ENCODE peak calls at places on chromosomes 12 and 14, in eight cellular contexts. J is adrenal gland; F is MM.1S; U is cardiac fibroblast; I is heart right ventricle; Y is left lung; T is transverse colon; V is CD8-positive, alpha-beta memory T cell. H is an unnamed sample.

GRCh38 chr12:94795520-94795919 is 145.2 kb upstream of the TMCC3 start:
- DNase-seq in J (no peak), F (no peak), U (peak), I (no peak), Y (no peak), T (no peak), V (no peak), H (peak)

GRCh38 chr14:69584389-69584788 is 9.7 kb upstream of the CCDC177 start:
- DNase-seq in J (no peak), F (no peak), U (no peak), I (no peak), Y (no peak), T (no peak), V (no peak), H (no peak)

GRCh38 chr14:104749111-104749649 is 3.8 kb upstream of the SIVA1 start:
- DNase-seq in J (no peak), F (no peak), U (no peak), I (no peak), Y (peak), T (peak), V (no peak), H (peak)

GRCh38 chr12:62106547-62107175 is 153.5 kb upstream of the USP15 start:
- DNase-seq in J (no peak), F (no peak), U (no peak), I (no peak), Y (no peak), T (no peak), V (no peak), H (no peak)

GRCh38 chr14:34981743-34982420 is 910 bp upstream of the SRP54 start:
- DNase-seq in J (peak), F (peak), U (peak), I (peak), Y (no peak), T (peak), V (peak), H (peak)

GRCh38 chr12:132955094-132955932 is 793 bp downstream of the ZNF605 start:
- DNase-seq in J (peak), F (no peak), U (peak), I (peak), Y (no peak), T (peak), V (no peak), H (peak)

GRCh38 chr14:56814468-56815074 is 4.3 kb upstream of the OTX2 start:
- DNase-seq in J (no peak), F (no peak), U (no peak), I (no peak), Y (no peak), T (no peak), V (no peak), H (no peak)

GRCh38 chr12:93449277-93449676 is 7.5 kb upstream of the UBE2N start:
- DNase-seq in J (no peak), F (no peak), U (no peak), I (no peak), Y (no peak), T (no peak), V (no peak), H (no peak)

GRCh38 chr12:123519151-123520001 is 14.1 kb downstream of the RILPL1 start:
- DNase-seq in J (peak), F (no peak), U (peak), I (peak), Y (peak), T (peak), V (no peak), H (peak)

GRCh38 chr12:38465020-38465419 is 148.4 kb downstream of the ALG10B start:
- DNase-seq in J (no peak), F (peak), U (no peak), I (no peak), Y (no peak), T (no peak), V (no peak), H (no peak)

GRCh38 chr14:98160901-98161300 is 1111.1 kb downstream of the BCL11B start:
- DNase-seq in J (no peak), F (no peak), U (no peak), I (no peak), Y (no peak), T (no peak), V (no peak), H (no peak)

GRCh38 chr12:53748072-53748840 is 3.5 kb downstream of the CISTR start:
- DNase-seq in J (no peak), F (no peak), U (no peak), I (no peak), Y (no peak), T (no peak), V (no peak), H (no peak)

GRCh38 chr12:15963271-15963670 is 52.1 kb downstream of the DERA start:
- DNase-seq in J (no peak), F (no peak), U (peak), I (no peak), Y (no peak), T (no peak), V (no peak), H (peak)

GRCh38 chr14:71001742-71002141 is 94.5 kb downstream of the PCNX1 start:
- DNase-seq in J (no peak), F (no peak), U (no peak), I (no peak), Y (no peak), T (no peak), V (no peak), H (no peak)

GRCh38 chr14:49768301-49769121 is 558 bp downstream of the KLHDC2 start:
- DNase-seq in J (peak), F (peak), U (peak), I (peak), Y (peak), T (peak), V (peak), H (peak)

GRCh38 chr12:47164730-47165439 is 85.1 kb upstream of the AMIGO2 start:
- DNase-seq in J (no peak), F (no peak), U (peak), I (no peak), Y (no peak), T (no peak), V (no peak), H (peak)

GRCh38 chr12:3042394-3042793 is 34.8 kb upstream of the TSPAN9 start:
- DNase-seq in J (no peak), F (no peak), U (no peak), I (peak), Y (no peak), T (no peak), V (no peak), H (no peak)

GRCh38 chr14:105710119-105711057 is 184.0 kb downstream of the TMEM121 start:
- DNase-seq in J (no peak), F (no peak), U (no peak), I (no peak), Y (peak), T (no peak), V (no peak), H (no peak)

GRCh38 chr14:64734990-64735389 is 30.8 kb downstream of the PLEKHG3 start:
- DNase-seq in J (no peak), F (no peak), U (no peak), I (no peak), Y (no peak), T (no peak), V (no peak), H (no peak)

GRCh38 chr14:76257111-76257803 is 105.5 kb downstream of the GPATCH2L start:
- DNase-seq in J (no peak), F (no peak), U (peak), I (peak), Y (no peak), T (no peak), V (no peak), H (no peak)

GRCh38 chr12:128938886-128939285 is 85.6 kb downstream of the GLT1D1 start:
- DNase-seq in J (no peak), F (no peak), U (no peak), I (no peak), Y (no peak), T (no peak), V (no peak), H (no peak)

GRCh38 chr14:106790189-106791036 is 1264.0 kb downstream of the TMEM121 start:
- DNase-seq in J (peak), F (peak), U (no peak), I (no peak), Y (peak), T (peak), V (peak), H (no peak)

GRCh38 chr12:52823761-52824450 is 10.0 kb upstream of the KRT4 start:
- DNase-seq in J (no peak), F (no peak), U (no peak), I (no peak), Y (no peak), T (no peak), V (no peak), H (no peak)

GRCh38 chr12:94805749-94806148 is 155.4 kb upstream of the TMCC3 start:
- DNase-seq in J (no peak), F (no peak), U (peak), I (no peak), Y (no peak), T (no peak), V (no peak), H (peak)

GRCh38 chr12:2161478-2161877 is 108.7 kb downstream of the CACNA1C start:
- DNase-seq in J (peak), F (no peak), U (peak), I (peak), Y (no peak), T (peak), V (no peak), H (no peak)

GRCh38 chr12:3542911-3543310 is 51.9 kb downstream of the PRMT8 start:
- DNase-seq in J (no peak), F (no peak), U (no peak), I (no peak), Y (no peak), T (no peak), V (no peak), H (no peak)

GRCh38 chr12:5047094-5047493 is 3.4 kb downstream of the KCNA5 start:
- DNase-seq in J (no peak), F (no peak), U (no peak), I (no peak), Y (no peak), T (no peak), V (no peak), H (no peak)

DNA sequence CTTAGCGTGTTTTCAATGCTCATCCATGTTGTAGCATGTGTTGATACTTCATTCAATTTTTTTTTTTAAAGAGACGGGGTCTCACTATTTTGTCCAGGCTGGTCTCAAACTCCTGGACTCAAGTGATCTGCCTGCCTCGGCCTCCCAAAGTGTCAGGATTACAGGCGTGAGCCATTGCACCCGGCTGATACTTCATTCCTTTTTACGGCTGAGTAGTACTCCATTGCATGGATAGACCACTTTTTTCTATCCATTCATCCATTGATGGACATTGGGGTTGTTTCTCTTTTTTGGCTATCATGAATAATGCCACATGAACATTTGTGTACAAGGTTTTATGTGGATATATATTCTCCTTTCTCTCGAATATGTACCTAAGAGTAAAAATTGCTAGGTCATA is 1.2 kb downstream of the P2RX7 start:
- DNase-seq in J (no peak), F (no peak), U (no peak), I (no peak), Y (no peak), T (no peak), V (no peak), H (no peak)
- H3K4me3 ChIP-seq in J (no peak), F (peak), U (no peak), I (no peak), Y (no peak), T (peak), V (no peak), H (no peak)

DNA sequence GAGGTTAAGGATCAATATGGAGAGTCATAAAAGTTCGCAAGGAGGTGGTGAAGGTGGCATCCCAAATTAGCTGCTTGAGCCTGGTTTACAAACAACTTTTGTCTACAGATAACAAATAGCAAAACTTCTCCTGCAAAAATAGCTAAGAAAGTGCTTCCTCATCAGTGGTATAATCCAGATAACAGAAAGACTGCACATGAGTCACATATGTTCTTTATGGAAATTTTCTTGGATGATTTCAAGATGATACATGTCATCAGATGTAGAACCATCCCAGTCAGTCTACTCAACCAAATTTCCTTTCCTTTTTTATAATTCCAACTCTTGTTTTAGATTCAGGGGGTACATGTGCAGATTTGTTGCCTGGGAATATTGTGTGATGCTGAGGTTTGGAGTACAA is 133.0 kb downstream of the BTG1 start:
- DNase-seq in J (no peak), F (no peak), U (no peak), I (no peak), Y (no peak), T (no peak), V (no peak), H (no peak)
- H3K4me3 ChIP-seq in J (no peak), F (no peak), U (no peak), I (no peak), Y (no peak), T (no peak), V (no peak), H (no peak)

GRCh38 chr12:21676781-21677180 is 19.1 kb upstream of the LDHB start:
- DNase-seq in J (no peak), F (no peak), U (no peak), I (no peak), Y (no peak), T (no peak), V (no peak), H (no peak)

GRCh38 chr12:21677622-21678277 is 20.1 kb upstream of the LDHB start:
- DNase-seq in J (no peak), F (no peak), U (no peak), I (no peak), Y (no peak), T (no peak), V (no peak), H (no peak)

GRCh38 chr12:21678959-21679358 is 21.3 kb upstream of the LDHB start:
- DNase-seq in J (no peak), F (no peak), U (no peak), I (no peak), Y (no peak), T (no peak), V (no peak), H (no peak)

GRCh38 chr12:21675641-21676040 is 18.0 kb upstream of the LDHB start:
- DNase-seq in J (no peak), F (no peak), U (no peak), I (no peak), Y (no peak), T (no peak), V (no peak), H (no peak)

DNA sequence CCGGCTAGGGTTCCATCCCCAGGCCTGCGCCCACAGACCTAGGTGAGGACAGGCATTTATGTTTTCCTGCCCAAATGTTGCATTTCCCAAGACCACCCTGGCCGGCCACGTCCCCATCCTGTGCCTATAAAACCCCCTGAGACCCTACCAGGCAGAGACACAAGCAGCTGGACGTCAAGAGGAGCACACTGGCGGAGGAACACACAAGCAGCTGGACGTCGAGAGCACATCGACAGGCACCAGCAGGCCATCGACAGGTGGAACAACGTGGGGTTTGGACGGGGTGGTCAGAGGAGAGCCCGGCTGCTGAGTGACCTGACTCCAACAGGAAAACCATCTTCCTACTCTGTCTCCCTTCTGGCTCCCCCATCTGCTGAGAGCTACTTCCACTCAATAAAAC is 19.6 kb upstream of the LDHB start:
- DNase-seq in J (no peak), F (no peak), U (no peak), I (no peak), Y (peak), T (no peak), V (no peak), H (no peak)
- H3K4me3 ChIP-seq in J (no peak), F (no peak), U (no peak), I (no peak), Y (no peak), T (no peak), V (peak), H (no peak)

DNA sequence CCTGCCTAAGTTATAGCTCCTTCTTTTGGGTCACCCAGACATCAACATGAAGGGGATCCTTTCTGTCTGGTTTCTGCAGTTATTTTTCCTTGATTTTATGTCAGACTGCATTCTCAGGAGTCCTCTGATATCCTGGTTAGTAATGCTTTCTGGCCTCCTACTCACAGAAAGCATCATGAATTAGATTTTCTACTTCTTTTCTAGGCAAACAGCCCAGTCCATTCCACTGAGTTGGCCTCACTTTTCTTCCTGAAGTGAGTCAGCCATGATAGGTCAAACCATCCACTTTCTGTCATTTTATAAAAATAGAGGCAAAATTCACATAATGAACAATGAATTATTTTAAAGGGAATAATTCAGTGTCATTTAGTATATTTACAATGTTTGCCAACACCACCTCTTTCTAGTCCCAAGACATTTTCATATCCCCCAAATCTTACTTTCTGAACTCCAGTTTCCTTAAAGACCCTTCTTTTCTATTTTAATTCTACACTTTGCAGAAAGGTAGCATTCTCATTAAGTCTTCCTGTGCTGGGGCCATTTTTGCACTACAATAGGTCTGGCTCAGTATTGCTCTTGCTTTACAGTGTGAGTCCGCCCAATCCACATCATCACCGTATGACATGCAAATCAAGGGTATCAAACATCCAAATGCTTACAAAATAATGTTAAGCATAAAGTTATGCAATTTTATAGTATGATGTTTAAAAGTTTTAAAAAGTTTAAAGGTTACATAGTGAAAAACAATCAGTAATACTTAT is 95.1 kb downstream of the UNC79 start:
- DNase-seq in J (no peak), F (no peak), U (no peak), I (no peak), Y (no peak), T (no peak), V (no peak), H (peak)
- H3K4me3 ChIP-seq in J (no peak), F (no peak), U (no peak), I (no peak), Y (no peak), T (no peak), V (no peak), H (no peak)

DNA sequence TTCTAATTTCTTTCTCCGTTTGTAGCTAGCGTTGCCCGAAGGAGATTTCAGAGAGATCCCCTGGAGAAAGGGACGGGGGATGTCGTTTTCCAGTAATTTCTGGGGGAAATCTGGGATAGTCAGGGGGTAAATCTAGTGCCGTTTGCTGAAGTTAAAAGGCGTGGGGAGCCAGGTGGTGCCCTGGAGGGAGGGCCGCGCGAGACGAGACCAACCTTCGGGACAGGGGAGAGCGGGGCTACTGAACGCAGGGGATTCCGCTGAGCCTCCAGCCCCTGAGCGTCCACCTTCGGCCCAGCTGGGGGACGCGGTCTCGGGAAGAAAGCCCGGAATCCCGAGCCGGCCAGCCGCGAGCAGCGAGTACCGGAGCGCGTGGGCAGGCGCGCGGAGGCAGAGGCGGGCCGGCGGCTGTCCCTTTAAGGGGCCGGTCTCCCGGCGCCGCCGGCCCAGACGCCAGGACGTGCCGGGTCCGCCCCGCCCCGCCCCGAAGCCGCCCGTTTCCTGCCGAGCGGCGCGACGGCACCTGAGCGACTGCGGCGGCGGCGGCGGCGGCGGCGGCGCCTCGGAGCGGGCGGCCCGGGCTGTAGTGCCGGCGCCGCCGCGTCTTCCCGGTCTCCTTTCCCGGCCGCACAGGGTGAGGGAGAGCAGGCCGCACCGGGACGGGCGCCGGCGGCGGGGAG is at the start of gene KTN1:
- DNase-seq in J (peak), F (peak), U (peak), I (peak), Y (peak), T (peak), V (peak), H (peak)
- H3K4me3 ChIP-seq in J (peak), F (peak), U (peak), I (peak), Y (peak), T (peak), V (peak), H (peak)

DNA sequence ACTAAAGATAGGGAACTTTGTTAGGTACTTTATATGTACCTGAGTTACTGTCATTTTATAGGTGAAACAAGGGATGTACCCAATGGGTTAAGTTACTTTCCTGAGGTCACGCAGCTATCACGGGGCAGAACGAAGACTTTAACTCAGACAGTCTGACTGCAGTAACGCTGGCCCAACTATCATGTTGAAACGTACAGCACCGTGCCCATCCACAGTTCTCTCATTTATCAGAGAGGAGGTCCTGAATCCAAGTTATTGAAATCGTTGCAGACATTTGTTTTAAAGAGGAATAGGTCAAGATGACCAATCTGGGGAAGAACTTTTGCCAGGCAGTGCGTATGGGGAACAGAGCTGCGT is 587 bp upstream of the C12orf75 start:
- DNase-seq in J (no peak), F (peak), U (no peak), I (no peak), Y (no peak), T (no peak), V (no peak), H (no peak)
- H3K4me3 ChIP-seq in J (no peak), F (peak), U (peak), I (peak), Y (peak), T (peak), V (peak), H (peak)

GRCh38 chr12:40106655-40107054 is 774 bp upstream of the SLC2A13 start:
- DNase-seq in J (no peak), F (no peak), U (no peak), I (no peak), Y (no peak), T (no peak), V (no peak), H (no peak)
- H3K4me3 ChIP-seq in J (no peak), F (peak), U (no peak), I (peak), Y (peak), T (peak), V (peak), H (peak)